ENCODE peak calls at places on chromosomes 2 and 18, in eight cellular contexts. V is ascending aorta; G is HL-60; F is cerebellum; X is T-helper 2 cell; B is stimulated activated CD8-positive, alpha-beta memory T cell treated with anti-CD3 and anti-CD28 coated beads, Interleukin-7, amount 100 ng/mL, for 1 hour; K is NCI-H1417; P is GM12865. L is an unnamed sample.

GRCh38 chr2:170301606-170302005 is 123.7 kb downstream of the MYO3B start:
- DNase-seq in V (no peak), G (no peak), F (no peak), X (no peak), B (no peak), K (no peak), P (no peak), L (no peak)

GRCh38 chr2:113184531-113185230 is 10.9 kb downstream of the PSD4 start:
- DNase-seq in V (no peak), G (no peak), F (no peak), X (no peak), B (no peak), K (no peak), P (no peak), L (no peak)

GRCh38 chr18:3025544-3025943 is 12.6 kb upstream of the LPIN2 start:
- DNase-seq in V (no peak), G (no peak), F (no peak), X (no peak), B (no peak), K (no peak), P (no peak), L (no peak)

GRCh38 chr2:96195410-96196071 is 13.1 kb downstream of the STARD7 start:
- DNase-seq in V (no peak), G (no peak), F (no peak), X (no peak), B (no peak), K (no peak), P (no peak), L (no peak)

GRCh38 chr2:217248312-217248935 is 388.6 kb upstream of the TNP1 start:
- DNase-seq in V (no peak), G (no peak), F (peak; percentile 27), X (no peak), B (no peak), K (peak; percentile 91), P (peak; percentile 59), L (peak; percentile 12)

GRCh38 chr18:57084331-57085298 is 62.3 kb upstream of the BOD1L2 start:
- DNase-seq in V (no peak), G (peak; percentile 68), F (no peak), X (no peak), B (no peak), K (no peak), P (peak; percentile 86), L (peak; percentile 4)

GRCh38 chr2:38509322-38509946 is 93.3 kb downstream of the HNRNPLL start:
- DNase-seq in V (no peak), G (no peak), F (no peak), X (no peak), B (no peak), K (no peak), P (no peak), L (peak; percentile 95)

GRCh38 chr2:207129821-207130220 is 35.9 kb downstream of the KLF7 start:
- DNase-seq in V (no peak), G (no peak), F (no peak), X (no peak), B (no peak), K (no peak), P (no peak), L (peak; percentile 50)

GRCh38 chr2:102755284-102755683 is 6.5 kb upstream of the TMEM182 start:
- DNase-seq in V (no peak), G (no peak), F (no peak), X (no peak), B (no peak), K (no peak), P (no peak), L (no peak)

GRCh38 chr2:96771792-96772618 is 11.3 kb downstream of the CNNM4 start:
- DNase-seq in V (no peak), G (no peak), F (no peak), X (no peak), B (no peak), K (no peak), P (no peak), L (no peak)

GRCh38 chr18:79606621-79607331 is 72.8 kb upstream of the CTDP1 start:
- DNase-seq in V (no peak), G (no peak), F (no peak), X (no peak), B (no peak), K (no peak), P (no peak), L (no peak)